ENCODE peak calls at places on chromosomes 3 and 15, in nine cellular contexts. V, J, O, C, U, D, Q, R and L are unnamed samples.

GRCh38 chr3:174480767-174481166 is 378.4 kb upstream of the NAALADL2 start:
- DNase-seq in V (no peak), J (no peak), O (no peak), C (no peak), U (no peak), D (no peak), Q (no peak), R (no peak), L (no peak)

GRCh38 chr15:69305933-69306568 is 7.3 kb downstream of the PAQR5 start:
- DNase-seq in V (no peak), J (no peak), O (no peak), C (no peak), U (no peak), D (no peak), Q (no peak), R (no peak), L (no peak)

GRCh38 chr15:52227456-52227855 is 36.3 kb upstream of the GNB5 start:
- DNase-seq in V (peak), J (peak), O (peak), C (peak), U (peak), D (peak), Q (no peak), R (peak), L (peak)

GRCh38 chr3:124780356-124780755 is 50.1 kb downstream of the UMPS start:
- DNase-seq in V (peak), J (peak), O (no peak), C (no peak), U (no peak), D (no peak), Q (no peak), R (no peak), L (peak)

GRCh38 chr3:141955163-141955562 is 78.7 kb downstream of the ATP1B3 start:
- DNase-seq in V (no peak), J (no peak), O (no peak), C (no peak), U (no peak), D (no peak), Q (no peak), R (peak), L (peak)

GRCh38 chr3:127153506-127153815 is 39.5 kb upstream of the PRR23E start:
- DNase-seq in V (no peak), J (no peak), O (no peak), C (no peak), U (no peak), D (no peak), Q (peak), R (no peak), L (no peak)

GRCh38 chr15:78316211-78317077 is 17.0 kb upstream of the SKIC8 start:
- DNase-seq in V (no peak), J (no peak), O (no peak), C (peak), U (no peak), D (no peak), Q (no peak), R (no peak), L (no peak)

GRCh38 chr3:55650011-55650410 is 162.9 kb upstream of the WNT5A start:
- DNase-seq in V (no peak), J (no peak), O (no peak), C (no peak), U (no peak), D (no peak), Q (no peak), R (no peak), L (no peak)

GRCh38 chr3:63933459-63933858 is 21.3 kb upstream of the SCAANT1 start:
- DNase-seq in V (no peak), J (no peak), O (peak), C (no peak), U (no peak), D (no peak), Q (no peak), R (no peak), L (no peak)

GRCh38 chr15:98786706-98787105 is 138.4 kb downstream of the IGF1R start:
- DNase-seq in V (no peak), J (no peak), O (no peak), C (no peak), U (no peak), D (no peak), Q (no peak), R (no peak), L (no peak)

GRCh38 chr3:45777753-45778386 is 18.5 kb downstream of the SLC6A20 start:
- DNase-seq in V (no peak), J (no peak), O (no peak), C (no peak), U (no peak), D (no peak), Q (no peak), R (no peak), L (peak)

GRCh38 chr3:117404756-117405155 is 695.2 kb downstream of the TUSC7 start:
- DNase-seq in V (no peak), J (no peak), O (no peak), C (no peak), U (no peak), D (no peak), Q (no peak), R (no peak), L (no peak)

GRCh38 chr15:44550256-44550655 is 13.3 kb downstream of the EIF3J start:
- DNase-seq in V (peak), J (no peak), O (peak), C (no peak), U (no peak), D (no peak), Q (no peak), R (peak), L (no peak)

GRCh38 chr3:64073362-64073761 is 50.1 kb upstream of the PSMD6 start:
- DNase-seq in V (no peak), J (no peak), O (no peak), C (no peak), U (no peak), D (no peak), Q (no peak), R (peak), L (no peak)

GRCh38 chr3:185824467-185825378 is at the start of gene IGF2BP2:
- DNase-seq in V (peak), J (peak), O (peak), C (peak), U (peak), D (peak), Q (peak), R (peak), L (peak)

GRCh38 chr3:110314512-110315114 is 757.0 kb upstream of the NECTIN3 start:
- DNase-seq in V (peak), J (no peak), O (peak), C (peak), U (peak), D (no peak), Q (no peak), R (peak), L (no peak)

GRCh38 chr3:123295901-123296250 is 94.1 kb downstream of the SEC22A start:
- DNase-seq in V (no peak), J (no peak), O (no peak), C (peak), U (no peak), D (no peak), Q (peak), R (no peak), L (peak)

GRCh38 chr3:123296836-123297626 is 95.3 kb downstream of the SEC22A start:
- DNase-seq in V (no peak), J (no peak), O (no peak), C (peak), U (no peak), D (no peak), Q (peak), R (no peak), L (no peak)

GRCh38 chr3:123298903-123299302 is 97.2 kb downstream of the SEC22A start:
- DNase-seq in V (peak), J (no peak), O (no peak), C (no peak), U (no peak), D (no peak), Q (no peak), R (peak), L (no peak)

GRCh38 chr3:123296261-123296660 is 94.5 kb downstream of the SEC22A start:
- DNase-seq in V (no peak), J (no peak), O (no peak), C (peak), U (no peak), D (no peak), Q (peak), R (no peak), L (no peak)

DNA sequence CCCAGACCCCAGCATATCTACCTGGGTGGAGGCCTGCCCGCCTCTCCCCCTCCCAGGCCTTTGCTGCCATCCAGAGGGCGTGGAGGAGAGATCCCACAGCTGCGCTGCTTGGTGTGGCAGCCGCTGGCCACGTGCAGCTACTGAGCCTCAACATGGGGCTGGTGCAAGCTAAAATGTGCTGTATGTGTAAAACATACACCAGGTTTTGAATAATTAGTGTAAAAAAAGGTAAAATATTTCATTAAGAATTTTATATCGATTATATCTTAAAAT is 95.8 kb downstream of the SEC22A start:
- DNase-seq in V (no peak), J (no peak), O (no peak), C (peak), U (no peak), D (no peak), Q (peak), R (no peak), L (no peak)
- TF ChIP-seq CTCF in V (no peak), J (no peak), O (peak), C (no peak), U (peak), D (no peak), Q (no peak), R (no peak), L (no peak)

GRCh38 chr3:43606274-43606673 is 15.5 kb downstream of the ANO10 start:
- DNase-seq in V (no peak), J (no peak), O (no peak), C (no peak), U (no peak), D (no peak), Q (no peak), R (no peak), L (no peak)
- TF ChIP-seq CTCF in V (no peak), J (no peak), O (no peak), C (no peak), U (no peak), D (no peak), Q (no peak), R (no peak), L (no peak)

DNA sequence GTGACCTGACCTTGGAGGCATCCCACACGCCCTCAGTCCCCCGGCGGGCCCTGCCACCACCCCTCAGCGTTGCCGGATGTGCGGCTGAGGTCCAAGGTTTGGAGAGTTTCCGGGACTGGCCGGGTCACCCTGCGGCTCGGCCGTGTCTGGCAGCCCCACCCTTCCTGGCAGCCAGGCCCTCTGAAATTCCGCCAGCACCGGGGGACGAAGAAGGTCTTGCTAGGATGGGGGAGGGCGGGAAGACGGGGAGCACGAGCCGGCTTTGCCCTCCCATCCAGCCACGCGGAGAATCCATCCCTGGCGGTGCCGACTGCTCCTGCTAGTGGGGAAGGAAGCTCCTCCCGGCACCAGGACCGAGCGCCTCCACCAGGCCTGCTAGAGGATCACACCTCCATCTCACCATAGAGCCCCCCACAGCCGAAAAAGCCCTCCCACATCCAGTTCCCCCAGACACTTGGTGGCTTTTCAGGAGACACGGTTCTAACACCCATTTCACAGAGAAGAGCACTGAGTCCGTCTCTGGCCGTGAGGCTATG is 81.5 kb downstream of the CPN2 start:
- DNase-seq in V (peak), J (peak), O (no peak), C (peak), U (no peak), D (no peak), Q (peak), R (no peak), L (no peak)
- TF ChIP-seq CTCF in V (peak), J (peak), O (no peak), C (peak), U (no peak), D (peak), Q (peak), R (no peak), L (peak)

GRCh38 chr3:14148041-14148985 is 23.5 kb downstream of the TMEM43 start:
- DNase-seq in V (no peak), J (no peak), O (no peak), C (peak), U (peak), D (no peak), Q (no peak), R (no peak), L (peak)
- TF ChIP-seq CTCF in V (peak), J (no peak), O (no peak), C (no peak), U (peak), D (peak), Q (no peak), R (peak), L (no peak)

DNA sequence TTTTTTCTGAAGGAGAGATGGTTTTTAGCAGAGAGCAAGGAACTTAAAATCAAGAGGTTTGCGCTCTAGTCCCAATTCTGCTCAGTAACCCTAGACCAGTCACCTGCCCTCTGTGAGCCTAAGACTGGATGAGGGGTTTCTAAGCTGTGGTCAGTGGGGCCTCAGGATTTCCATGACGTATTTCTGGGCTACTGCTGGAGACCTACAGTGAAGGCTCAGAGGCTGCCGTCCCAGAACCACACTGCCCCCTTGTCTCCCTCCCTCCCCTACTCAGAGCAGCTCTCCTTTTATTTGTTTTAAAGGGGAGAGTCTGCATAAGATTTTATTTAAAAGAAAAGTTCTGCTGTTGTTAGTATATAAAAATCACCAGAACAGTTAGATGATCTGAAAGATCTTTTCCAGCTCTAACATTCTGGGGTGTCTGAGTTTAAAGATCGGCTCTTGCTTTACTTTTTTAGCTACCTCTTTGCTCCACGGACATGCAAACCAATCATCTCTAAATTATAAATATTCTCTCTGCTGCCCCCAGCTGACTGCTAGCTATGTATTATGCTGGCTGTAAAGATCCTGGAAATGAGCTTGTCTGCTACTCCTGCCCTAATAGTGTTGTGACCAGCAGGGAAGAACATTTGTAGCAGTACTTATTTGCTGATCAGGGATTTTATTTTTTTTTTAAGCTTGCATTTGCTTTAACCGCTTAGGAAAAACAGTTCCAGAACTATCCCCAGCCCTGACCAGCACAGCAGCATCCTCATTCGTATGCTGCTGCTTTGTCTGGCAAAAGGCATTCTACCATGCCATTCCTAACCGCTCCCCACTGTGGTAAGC is 28.6 kb upstream of the NDUFB4 start:
- DNase-seq in V (peak), J (no peak), O (peak), C (peak), U (peak), D (no peak), Q (no peak), R (peak), L (no peak)
- TF ChIP-seq CTCF in V (peak), J (peak), O (peak), C (no peak), U (peak), D (peak), Q (peak), R (peak), L (peak)